ENCODE peak calls at places on chromosomes 12 and 14, in seven cellular contexts. G is coronary artery, C is psoas muscle, E is choroid plexus epithelial cell, I is AG04450, H is GM12864, Z is kidney epithelial cell. P is an unnamed sample.

GRCh38 chr14:51283402-51283825 is 43.4 kb downstream of the TMX1 start:
- DNase-seq in Z (peak), G (no peak), I (peak), C (no peak), H (peak), E (peak), P (peak)

GRCh38 chr14:35631071-35631805 is 97.3 kb downstream of the INSM2 start:
- DNase-seq in Z (no peak), H (no peak), G (no peak), C (no peak), E (peak), I (no peak), P (no peak)

GRCh38 chr12:19967486-19967885 is 400.9 kb upstream of the PDE3A start:
- DNase-seq in E (peak), H (no peak), G (no peak), C (no peak), Z (peak), I (peak), P (no peak)

GRCh38 chr12:885701-886100 is 63.8 kb downstream of the RAD52 start:
- DNase-seq in E (no peak), H (no peak), I (no peak), Z (no peak), C (no peak), G (no peak), P (no peak)

GRCh38 chr14:105358140-105358846 is 40.0 kb upstream of the TEX22 start:
- DNase-seq in H (no peak), Z (no peak), I (no peak), C (no peak), G (no peak), E (no peak), P (no peak)

GRCh38 chr12:64670856-64671639 is 60.8 kb downstream of the RASSF3 start:
- DNase-seq in E (peak), H (no peak), I (no peak), Z (peak), G (no peak), C (no peak), P (no peak)

GRCh38 chr14:90900712-90901111 is 84.5 kb upstream of the TTC7B start:
- DNase-seq in H (no peak), E (peak), I (no peak), C (no peak), G (no peak), Z (no peak), P (no peak)

GRCh38 chr12:58425481-58426392 is 484.4 kb downstream of the ATP23 start:
- DNase-seq in G (no peak), H (peak), C (peak), I (peak), E (peak), Z (peak), P (peak)

GRCh38 chr14:33938131-33938949 is 12.5 kb downstream of the EGLN3 start:
- DNase-seq in Z (no peak), C (peak), H (no peak), G (no peak), E (no peak), I (no peak), P (no peak)

GRCh38 chr12:124727244-124727673 is 136.4 kb downstream of the SCARB1 start:
- DNase-seq in H (no peak), I (no peak), Z (no peak), E (no peak), C (peak), G (no peak), P (no peak)

GRCh38 chr12:114131824-114132223 is 165.7 kb upstream of the RBM19 start:
- DNase-seq in E (no peak), Z (no peak), G (no peak), I (no peak), H (no peak), C (no peak), P (no peak)
- TF ChIP-seq CTCF in E (no peak), Z (no peak), G (no peak), I (peak), H (peak), C (no peak), P (no peak)

DNA sequence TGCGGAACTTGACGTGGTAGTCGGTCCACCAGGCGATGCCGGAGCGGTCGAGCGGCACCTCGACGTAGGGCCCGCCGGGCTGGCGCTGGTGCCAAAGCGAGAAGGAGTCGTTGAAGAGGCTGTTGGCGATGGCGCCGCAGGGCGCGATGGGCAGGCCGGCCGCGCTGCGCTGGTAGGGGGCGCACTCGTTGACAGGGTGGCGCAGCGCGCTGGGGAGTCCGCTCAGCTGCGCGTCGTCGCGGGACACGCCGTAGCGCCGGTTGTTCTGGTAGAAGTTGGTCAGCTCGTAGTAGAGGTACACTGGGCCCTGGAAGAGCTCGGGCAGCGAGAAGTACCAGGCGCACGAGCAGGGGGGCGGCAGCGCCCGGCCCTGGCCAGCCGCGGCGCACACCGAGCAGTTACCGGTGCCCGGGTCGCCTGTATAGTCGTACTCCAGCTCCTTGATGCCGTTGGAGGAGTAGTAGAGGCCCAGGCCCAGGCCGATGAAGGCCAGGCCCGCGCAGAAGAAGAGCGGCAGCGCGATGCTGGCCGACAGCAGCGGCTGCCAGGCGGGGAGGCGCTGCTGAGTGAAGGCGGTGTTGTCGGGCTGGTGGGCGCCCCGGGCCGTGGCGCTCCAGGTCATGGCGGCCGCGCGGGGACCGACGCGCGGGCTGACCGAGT is 482 bp downstream of the TMEM30B start:
- DNase-seq in E (peak), C (peak), G (no peak), Z (no peak), H (no peak), I (no peak), P (peak)
- TF ChIP-seq CTCF in E (peak), C (peak), G (no peak), Z (peak), H (peak), I (peak), P (peak)

DNA sequence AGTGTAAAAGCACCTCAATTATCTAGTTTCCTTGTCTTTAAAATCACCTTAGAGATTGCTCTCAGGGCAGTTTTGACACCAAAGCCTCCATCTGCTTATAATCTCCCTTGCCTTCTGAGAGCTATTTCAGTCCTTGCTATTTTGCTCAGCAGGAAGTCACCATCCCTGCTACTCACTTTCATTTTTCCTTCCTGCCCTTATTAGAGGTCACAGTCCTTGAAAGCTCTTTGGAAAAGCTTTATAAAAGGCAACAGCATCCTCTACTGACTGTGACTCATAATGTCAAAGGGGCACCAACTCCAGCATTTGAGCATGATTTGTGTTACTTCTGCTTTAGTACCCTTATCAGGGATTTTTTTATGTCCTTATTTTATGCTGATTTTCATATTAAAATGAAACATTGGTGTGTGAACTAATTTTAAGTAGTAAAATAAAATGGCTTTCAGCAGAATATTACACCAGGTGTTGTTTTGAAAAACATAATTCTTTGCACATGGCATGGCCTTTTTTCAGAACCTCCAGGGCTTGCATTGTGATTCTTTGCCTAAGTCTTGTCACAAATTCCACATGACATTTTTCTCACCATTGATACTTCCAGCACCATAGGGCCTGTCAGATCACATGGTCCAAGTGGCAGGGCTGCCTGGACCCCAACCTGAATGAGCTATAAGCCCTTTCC is 213.0 kb downstream of the ADAMTS20 start:
- DNase-seq in I (no peak), E (peak), G (no peak), C (no peak), H (no peak), Z (peak), P (no peak)
- TF ChIP-seq CTCF in I (peak), E (peak), G (peak), C (peak), H (peak), Z (peak), P (peak)

DNA sequence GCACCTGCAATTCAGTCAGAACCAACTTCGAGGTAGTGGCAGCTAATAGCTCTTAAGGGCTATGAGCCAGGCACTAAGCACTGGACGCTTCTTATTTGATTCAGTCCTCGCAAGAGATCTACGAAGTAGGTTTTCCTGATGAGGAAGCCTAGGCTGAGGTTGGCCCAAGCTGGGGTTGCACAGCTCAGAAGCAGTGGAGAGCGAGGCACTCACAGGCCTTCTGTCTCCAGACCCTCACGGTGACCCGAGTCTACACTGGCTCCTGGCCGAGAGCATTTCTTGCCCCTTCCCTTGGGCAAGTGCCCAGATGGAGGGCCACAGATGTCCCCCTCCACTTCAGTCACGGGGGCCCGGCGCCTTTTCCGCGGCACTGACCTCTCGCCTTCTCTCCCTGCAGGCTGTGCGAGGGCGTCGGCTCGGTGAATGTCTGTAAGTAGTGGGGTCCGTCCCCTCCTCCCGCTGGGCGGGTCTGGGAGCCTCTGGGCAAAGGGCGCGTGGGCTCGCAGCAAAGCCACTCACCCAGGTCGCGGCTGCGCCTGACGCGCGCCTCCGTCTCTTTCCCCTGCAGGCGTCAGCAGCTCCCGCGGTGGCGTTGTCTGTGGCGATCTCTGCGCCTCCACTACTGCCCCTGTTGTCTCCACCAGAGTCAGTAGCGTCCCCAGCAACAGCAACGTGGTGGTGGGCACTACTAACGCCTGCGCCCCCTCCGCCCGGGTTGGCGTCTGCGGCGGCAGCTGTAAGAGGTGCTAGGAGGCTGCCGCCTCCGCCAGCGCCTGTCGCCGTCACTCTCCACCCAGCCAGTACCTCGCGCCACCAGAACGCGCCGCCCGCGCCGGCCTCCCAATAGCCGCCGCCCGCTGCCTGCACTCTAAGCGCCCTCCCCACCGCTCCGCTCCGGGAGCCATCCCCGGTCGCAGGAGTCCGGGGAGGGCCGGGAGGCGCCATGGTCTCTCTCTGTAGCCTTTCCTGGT is 13.1 kb downstream of the KRT83 start:
- DNase-seq in H (no peak), I (no peak), E (peak), C (peak), Z (no peak), G (peak), P (no peak)
- TF ChIP-seq CTCF in H (no peak), I (no peak), E (no peak), C (peak), Z (no peak), G (peak), P (no peak)

GRCh38 chr12:92384571-92384970 is 238.9 kb upstream of the BTG1 start:
- DNase-seq in I (no peak), G (no peak), E (no peak), H (no peak), Z (no peak), C (no peak), P (no peak)
- TF ChIP-seq CTCF in I (no peak), G (no peak), E (no peak), H (no peak), Z (no peak), C (no peak), P (no peak)

P was measured in GM13977.